ENCODE peak calls at places on chromosomes 1 and 21, in seven cellular contexts. X is tibial artery, H is pancreas, W is heart right ventricle, T is A673, I is AG04450, D is adrenal gland. M is an unnamed sample.

GRCh38 chr1:179142889-179143299 is 61.0 kb downstream of the TOR3A start:
- DNase-seq in X (no peak), H (no peak), W (no peak), T (peak; percentile 60), I (peak; percentile 94), D (no peak), M (no peak)

GRCh38 chr1:28865997-28866650 is 48.2 kb upstream of the EPB41 start:
- DNase-seq in X (no peak), H (no peak), W (no peak), T (no peak), I (no peak), D (peak; percentile 48), M (no peak)

GRCh38 chr1:1020415-1021009 is 592 bp downstream of the AGRN start:
- DNase-seq in X (no peak), H (peak; percentile 64), W (no peak), T (peak; percentile 67), I (no peak), D (no peak), M (peak; percentile 42)

GRCh38 chr1:148263906-148264255 is 111.8 kb upstream of the NBPF11 start:
- DNase-seq in X (no peak), H (no peak), W (no peak), T (no peak), I (no peak), D (no peak), M (no peak)

GRCh38 chr1:147504801-147505303 is 36.4 kb upstream of the BCL9 start:
- DNase-seq in X (no peak), H (no peak), W (no peak), T (peak; percentile 65), I (peak; percentile 4), D (no peak), M (peak; percentile 78)

GRCh38 chr1:59041878-59042277 is 255.0 kb upstream of the FGGY start:
- DNase-seq in X (no peak), H (no peak), W (no peak), T (no peak), I (no peak), D (no peak), M (no peak)

GRCh38 chr1:15426492-15427279 is 11.6 kb upstream of the CTRC start:
- DNase-seq in X (no peak), H (no peak), W (peak; percentile 26), T (no peak), I (no peak), D (peak; percentile 86), M (peak; percentile 49)

GRCh38 chr21:25863031-25863430 is 128.3 kb downstream of the GABPA start:
- DNase-seq in X (no peak), H (no peak), W (no peak), T (no peak), I (no peak), D (no peak), M (no peak)

GRCh38 chr1:53590104-53590503 is 130.9 kb downstream of the DMRTB1 start:
- DNase-seq in X (no peak), H (no peak), W (no peak), T (no peak), I (no peak), D (no peak), M (no peak)

GRCh38 chr1:178301141-178301540 is 195.6 kb downstream of the CLEC20A start:
- DNase-seq in X (no peak), H (no peak), W (no peak), T (no peak), I (no peak), D (no peak), M (no peak)

GRCh38 chr1:212651521-212651920 is 43.0 kb downstream of the ATF3 start:
- DNase-seq in X (no peak), H (no peak), W (no peak), T (no peak), I (no peak), D (no peak), M (no peak)

GRCh38 chr1:212655668-212656440 is 43.8 kb downstream of the BATF3 start:
- DNase-seq in X (no peak), H (no peak), W (no peak), T (no peak), I (no peak), D (no peak), M (no peak)

GRCh38 chr1:212650228-212650627 is 41.7 kb downstream of the ATF3 start:
- DNase-seq in X (no peak), H (no peak), W (no peak), T (no peak), I (no peak), D (no peak), M (no peak)

GRCh38 chr1:212651977-212652376 is 43.4 kb downstream of the ATF3 start:
- DNase-seq in X (no peak), H (no peak), W (no peak), T (no peak), I (no peak), D (no peak), M (no peak)

GRCh38 chr1:212652609-212653008 is 44.0 kb downstream of the ATF3 start:
- DNase-seq in X (no peak), H (no peak), W (no peak), T (no peak), I (no peak), D (no peak), M (no peak)
- H3K27ac ChIP-seq in X (no peak overlapping the region), H (no peak overlapping the region), W (no peak overlapping the region), T (no peak overlapping the region), I (no peak overlapping the region), D (no peak overlapping the region), M (no peak overlapping the region)

GRCh38 chr1:240802271-240802670 is 190.3 kb upstream of the GREM2 start:
- DNase-seq in X (no peak), H (no peak), W (no peak), T (no peak), I (no peak), D (no peak), M (no peak)

GRCh38 chr1:240800291-240800690 is 188.3 kb upstream of the GREM2 start:
- DNase-seq in X (no peak), H (no peak), W (no peak), T (no peak), I (no peak), D (no peak), M (no peak)

GRCh38 chr1:240801445-240801844 is 189.5 kb upstream of the GREM2 start:
- DNase-seq in X (peak; percentile 23), H (no peak), W (no peak), T (no peak), I (peak; percentile 8), D (no peak), M (peak; percentile 24)

GRCh38 chr1:240804475-240804874 is 192.5 kb upstream of the GREM2 start:
- DNase-seq in X (no peak), H (no peak), W (no peak), T (no peak), I (peak; percentile 1), D (no peak), M (no peak)

GRCh38 chr1:240803151-240803550 is 191.2 kb upstream of the GREM2 start:
- DNase-seq in X (no peak), H (no peak), W (no peak), T (no peak), I (peak; percentile 13), D (no peak), M (no peak)
- H3K27ac ChIP-seq in X (no peak overlapping the region), H (no peak overlapping the region), W (no peak overlapping the region), T (no peak overlapping the region), I (no peak overlapping the region), D (no peak overlapping the region), M (no peak overlapping the region)

DNA sequence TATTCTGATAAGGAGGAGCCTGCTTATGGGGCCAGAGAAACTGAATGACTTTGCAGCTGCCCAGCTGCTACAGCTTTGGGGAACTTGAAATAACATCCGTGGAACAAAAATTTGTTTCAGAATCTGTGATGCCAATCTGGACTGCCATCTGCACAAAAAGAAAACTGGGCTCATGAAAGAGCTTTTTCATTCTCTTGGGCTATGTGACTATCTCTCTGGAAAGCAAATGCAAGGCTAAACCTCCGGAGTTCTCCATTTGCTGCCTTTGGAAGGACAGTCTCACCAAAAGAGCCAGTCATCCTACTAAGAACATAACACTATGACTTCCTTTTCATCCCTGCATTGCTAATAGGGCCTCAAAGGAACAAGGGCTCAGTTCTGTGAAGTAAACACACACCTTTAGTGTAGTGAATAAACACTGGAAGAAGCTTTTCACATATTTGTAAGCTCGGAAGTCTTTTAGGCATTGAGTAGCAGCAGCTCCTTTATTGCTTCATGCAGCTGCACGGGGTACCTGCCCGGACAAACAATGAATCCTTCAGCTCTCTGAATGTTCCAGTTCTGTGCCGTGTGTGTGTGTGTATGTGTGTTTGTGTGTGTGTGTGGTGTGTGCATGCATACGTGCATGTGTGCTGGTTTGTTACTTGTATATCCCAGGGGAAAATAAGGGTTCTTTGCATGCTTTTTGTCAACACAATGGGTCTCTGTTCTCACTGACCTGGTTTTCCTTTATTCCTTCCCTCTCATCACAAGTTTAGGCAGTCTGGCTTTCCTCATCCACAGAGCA is 255.5 kb upstream of the SGIP1 start:
- DNase-seq in X (no peak), H (no peak), W (no peak), T (no peak), I (no peak), D (no peak), M (no peak)
- H3K27ac ChIP-seq in X (peak overlapping the region; percentile 30), H (no peak overlapping the region), W (peak overlapping the region; percentile 35), T (no peak overlapping the region), I (no peak overlapping the region), D (no peak overlapping the region), M (no peak overlapping the region)

DNA sequence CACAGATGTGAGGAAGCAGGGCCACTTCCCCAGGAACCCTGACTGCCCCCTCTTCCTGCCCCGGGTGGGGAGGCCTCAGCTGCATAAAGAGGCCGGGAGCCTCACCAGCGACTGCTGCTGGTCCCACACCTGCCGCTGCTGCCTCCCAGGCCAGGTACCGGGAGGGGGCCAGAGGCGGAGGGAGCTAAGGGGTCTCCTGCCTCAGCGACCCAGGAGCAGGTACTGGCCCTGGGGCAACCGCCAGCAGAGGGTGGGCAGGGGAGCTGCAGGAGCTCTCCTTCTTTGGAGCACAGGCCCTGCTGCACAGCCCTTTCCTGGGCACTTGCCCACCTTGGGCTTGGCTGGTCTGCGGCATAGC is 6.8 kb downstream of the GJC2 start:
- DNase-seq in X (no peak), H (no peak), W (no peak), T (no peak), I (no peak), D (no peak), M (no peak)
- H3K27ac ChIP-seq in X (no peak overlapping the region), H (no peak overlapping the region), W (no peak overlapping the region), T (no peak overlapping the region), I (no peak overlapping the region), D (no peak overlapping the region), M (no peak overlapping the region)

DNA sequence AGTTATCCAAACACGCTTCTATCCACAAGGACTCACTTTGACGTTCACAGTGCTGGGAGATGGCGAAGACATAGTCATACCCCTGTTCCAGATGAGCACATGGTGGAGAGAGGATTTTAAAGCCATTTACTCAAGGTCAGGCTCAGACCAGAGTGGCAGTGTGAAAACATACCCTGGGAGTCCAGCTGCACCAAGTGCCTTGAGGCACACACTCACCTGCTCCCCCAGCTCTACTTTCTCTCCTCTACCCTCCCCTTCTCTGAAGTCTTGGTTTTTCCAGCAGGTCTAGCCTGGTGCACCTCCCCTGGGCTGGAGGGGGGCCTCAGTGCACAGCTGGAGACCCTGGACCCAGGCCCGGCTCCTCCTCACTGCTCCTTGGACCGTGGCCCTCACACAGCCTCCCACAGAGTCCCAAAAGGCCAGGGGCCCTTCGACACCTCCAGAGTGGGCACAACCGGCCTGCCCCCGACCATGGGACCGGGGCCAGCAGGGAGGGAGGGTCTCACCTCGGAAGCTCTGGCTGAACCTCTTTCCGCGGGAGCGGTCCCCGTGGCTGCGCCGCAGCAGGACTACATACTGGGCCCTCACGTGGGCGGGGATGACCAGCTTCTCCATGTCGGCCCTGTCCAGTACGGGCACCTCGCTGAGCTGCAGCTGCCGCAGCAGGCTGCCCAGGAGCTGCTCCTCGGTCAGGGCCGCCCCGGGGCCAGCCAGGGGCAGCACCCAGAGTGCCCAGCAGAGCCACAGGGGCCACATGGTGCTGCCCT is 452 bp downstream of the LEFTY2 start:
- DNase-seq in X (no peak), H (no peak), W (no peak), T (no peak), I (no peak), D (no peak), M (peak; percentile 13)
- H3K27ac ChIP-seq in X (peak overlapping the region; percentile 80), H (no peak overlapping the region), W (peak overlapping the region; percentile 74), T (no peak overlapping the region), I (no peak overlapping the region), D (no peak overlapping the region), M (peak overlapping the region; percentile 72)

GRCh38 chr1:183039985-183040447 is 16.8 kb downstream of the LAMC1 start:
- DNase-seq in X (no peak), H (no peak), W (no peak), T (peak; percentile 98), I (peak; percentile 72), D (no peak), M (peak; percentile 78)
- H3K27ac ChIP-seq in X (peak overlapping the region; percentile 19), H (no peak overlapping the region), W (peak overlapping the region; percentile 60), T (peak overlapping the region; percentile 98), I (peak overlapping the region; percentile 75), D (no peak overlapping the region), M (peak overlapping the region; percentile 6)

M was measured in cardiac muscle cell.